ENCODE peak calls at places on chromosomes 2 and 18, in seven cellular contexts. K, W, C, D, H, Y and S are unnamed samples.
A peak's percentile ranks its signal among the peaks of the same experiment; 100 is the strongest.

GRCh38 chr2:95008311-95008710 is 17.2 kb upstream of the MAL start:
- DNase-seq in K (no peak), W (no peak), C (no peak), D (no peak), H (no peak), Y (no peak), S (no peak)

GRCh38 chr18:45916302-45916701 is 50.8 kb downstream of the EPG5 start:
- DNase-seq in K (no peak), W (no peak), C (no peak), D (no peak), H (no peak), Y (no peak), S (no peak)

GRCh38 chr2:1494257-1494656 is 81.0 kb downstream of the TPO start:
- DNase-seq in K (no peak), W (no peak), C (no peak), D (no peak), H (no peak), Y (no peak), S (no peak)

GRCh38 chr18:4020026-4020425 is 435.1 kb downstream of the DLGAP1 start:
- DNase-seq in K (no peak), W (no peak), C (no peak), D (no peak), H (no peak), Y (no peak), S (no peak)

GRCh38 chr2:166610180-166610919 is 116.3 kb upstream of the SCN7A start:
- DNase-seq in K (no peak), W (no peak), C (no peak), D (no peak), H (no peak), Y (no peak), S (peak; percentile 21)

GRCh38 chr2:200453853-200454524 is 55.9 kb downstream of the KCTD18 start:
- DNase-seq in K (no peak), W (no peak), C (no peak), D (no peak), H (no peak), Y (no peak), S (no peak)

GRCh38 chr18:31977270-31977872 is 34.4 kb upstream of the TRAPPC8 start:
- DNase-seq in K (no peak), W (peak; percentile 61), C (peak; percentile 9), D (no peak), H (peak; percentile 70), Y (no peak), S (peak; percentile 52)

GRCh38 chr2:200320344-200320743 is 13.9 kb downstream of the SPATS2L start:
- DNase-seq in K (no peak), W (no peak), C (no peak), D (no peak), H (no peak), Y (no peak), S (no peak)

GRCh38 chr2:16744521-16744920 is 78.9 kb upstream of the CYRIA start:
- DNase-seq in K (peak; percentile 21), W (no peak), C (no peak), D (no peak), H (no peak), Y (no peak), S (no peak)

GRCh38 chr2:101699939-101700442 is 2.5 kb downstream of the MAP4K4 start:
- DNase-seq in K (no peak), W (peak; percentile 74), C (peak; percentile 32), D (no peak), H (peak; percentile 38), Y (no peak), S (no peak)

GRCh38 chr2:165357758-165358157 is 111.7 kb upstream of the CSRNP3 start:
- DNase-seq in K (no peak), W (peak; percentile 66), C (peak; percentile 83), D (no peak), H (peak; percentile 56), Y (no peak), S (peak; percentile 81)

GRCh38 chr2:226794077-226794670 is 5.4 kb downstream of the IRS1 start:
- DNase-seq in K (no peak), W (peak; percentile 80), C (no peak), D (no peak), H (no peak), Y (no peak), S (peak; percentile 61)

GRCh38 chr2:121696410-121696930 is 40.2 kb downstream of the NIFK start:
- DNase-seq in K (no peak), W (no peak), C (no peak), D (no peak), H (no peak), Y (no peak), S (no peak)

GRCh38 chr18:22168360-22168921 is 948 bp upstream of the GATA6 start:
- DNase-seq in K (no peak), W (no peak), C (peak; percentile 41), D (no peak), H (peak; percentile 22), Y (no peak), S (no peak)

GRCh38 chr2:238876232-238876630 is 28.3 kb downstream of the TWIST2 start:
- DNase-seq in K (peak; percentile 66), W (no peak), C (no peak), D (no peak), H (no peak), Y (no peak), S (no peak)

GRCh38 chr2:98805412-98806265 is 74.7 kb upstream of the MGAT4A start:
- DNase-seq in K (peak; percentile 69), W (peak; percentile 34), C (peak; percentile 78), D (peak; percentile 17), H (peak; percentile 74), Y (no peak), S (peak; percentile 21)

GRCh38 chr2:82282111-82282882 is 1977.7 kb upstream of the LRRTM1 start:
- DNase-seq in K (no peak), W (no peak), C (no peak), D (no peak), H (no peak), Y (no peak), S (no peak)

GRCh38 chr2:109016376-109016775 is 27.4 kb upstream of the EDAR start:
- DNase-seq in K (no peak), W (no peak), C (no peak), D (no peak), H (no peak), Y (no peak), S (no peak)

GRCh38 chr2:118654945-118655344 is 192.5 kb downstream of the EN1 start:
- DNase-seq in K (no peak), W (peak; percentile 13), C (no peak), D (no peak), H (peak; percentile 58), Y (no peak), S (peak; percentile 53)

GRCh38 chr18:56148373-56148772 is 490.0 kb downstream of the TXNL1 start:
- DNase-seq in K (no peak), W (no peak), C (peak; percentile 74), D (no peak), H (peak; percentile 12), Y (no peak), S (peak; percentile 82)

GRCh38 chr2:208037564-208038487 is 12.5 kb upstream of the PLEKHM3 start:
- DNase-seq in K (no peak), W (no peak), C (peak; percentile 47), D (no peak), H (no peak), Y (no peak), S (no peak)

GRCh38 chr2:227347117-227347516 is 22.1 kb downstream of the MFF start:
- DNase-seq in K (no peak), W (no peak), C (peak; percentile 15), D (no peak), H (no peak), Y (no peak), S (no peak)

GRCh38 chr18:48675912-48676311 is 137.1 kb downstream of the CTIF start:
- DNase-seq in K (no peak), W (no peak), C (no peak), D (no peak), H (no peak), Y (no peak), S (no peak)
- TF ChIP-seq CTCF in K (no peak), W (no peak), C (no peak), D (no peak), H (no peak), Y (no peak), S (no peak)

GRCh38 chr18:75131455-75132000 is 77.4 kb downstream of the PTGR3 start:
- DNase-seq in K (peak; percentile 57), W (no peak), C (no peak), D (no peak), H (no peak), Y (no peak), S (no peak)
- H3K4me3 ChIP-seq in K (peak overlapping the region; percentile 51), W (peak overlapping the region; percentile 27), C (peak overlapping the region; percentile 55), D (no peak overlapping the region), H (no peak overlapping the region), Y (no peak overlapping the region), S (no peak overlapping the region)

DNA sequence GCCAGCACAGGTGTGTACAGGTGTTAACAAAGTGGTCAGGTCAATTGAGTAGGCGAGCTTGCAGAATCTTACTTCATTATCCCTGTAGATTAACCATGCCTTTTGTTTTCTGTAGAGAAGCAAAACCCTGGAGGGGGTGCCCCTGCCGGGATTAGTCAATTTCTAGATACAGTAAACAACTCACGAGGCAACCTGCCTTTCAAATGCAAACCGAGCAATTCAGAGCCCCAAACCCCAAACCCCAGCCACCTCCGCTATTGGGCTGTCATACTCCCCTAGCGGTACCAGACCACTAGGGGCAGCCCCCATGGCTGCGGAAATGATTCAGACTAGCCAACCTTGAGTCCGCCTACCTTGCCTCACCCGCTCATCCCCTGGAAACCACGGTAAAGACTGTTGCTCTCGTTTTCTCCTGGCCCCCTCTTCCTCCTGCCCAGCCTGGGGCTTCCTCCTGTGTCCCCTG is 61.4 kb upstream of the KIF5C start:
- DNase-seq in K (no peak), W (no peak), C (no peak), D (no peak), H (no peak), Y (peak; percentile 21), S (no peak)
- TF ChIP-seq CTCF in K (no peak), W (no peak), C (peak; percentile 14), D (no peak), H (no peak), Y (no peak), S (peak; percentile 21)

GRCh38 chr2:30305235-30305634 is 73.9 kb downstream of the LBH start:
- DNase-seq in K (no peak), W (peak; percentile 36), C (peak; percentile 37), D (no peak), H (no peak), Y (no peak), S (peak; percentile 25)

GRCh38 chr2:30306522-30306921 is 75.2 kb downstream of the LBH start:
- DNase-seq in K (no peak), W (no peak), C (peak; percentile 22), D (no peak), H (no peak), Y (no peak), S (no peak)

GRCh38 chr2:30310411-30310810 is 79.1 kb downstream of the LBH start:
- DNase-seq in K (no peak), W (no peak), C (no peak), D (no peak), H (no peak), Y (no peak), S (no peak)

GRCh38 chr2:30310955-30311354 is 79.6 kb downstream of the LBH start:
- DNase-seq in K (no peak), W (no peak), C (no peak), D (no peak), H (no peak), Y (no peak), S (no peak)

DNA sequence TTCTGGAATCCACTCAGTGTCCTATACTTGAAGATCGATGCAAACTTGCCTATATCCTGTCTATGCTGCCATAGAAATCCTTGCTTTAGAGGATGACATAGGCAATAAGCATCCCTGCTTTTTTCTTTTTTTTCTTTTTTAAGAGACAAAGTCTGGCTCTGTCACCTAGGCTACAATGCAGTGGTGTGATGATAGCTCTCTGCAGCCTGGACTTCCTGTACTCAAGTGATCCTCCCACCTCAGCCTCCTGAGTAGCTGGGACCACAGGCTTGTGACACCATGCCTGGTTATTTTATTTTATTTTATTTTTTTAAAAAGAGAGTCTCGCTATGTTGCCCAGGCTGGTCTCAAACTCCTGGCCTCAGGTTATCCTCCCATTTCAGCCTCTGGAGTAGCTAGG is 76.9 kb downstream of the LBH start:
- DNase-seq in K (no peak), W (no peak), C (no peak), D (no peak), H (no peak), Y (no peak), S (no peak)
- H3K4me3 ChIP-seq in K (no peak overlapping the region), W (no peak overlapping the region), C (no peak overlapping the region), D (no peak overlapping the region), H (no peak overlapping the region), Y (no peak overlapping the region), S (no peak overlapping the region)